ENCODE peak calls at places on chromosome 1, in ten cellular contexts. P is tibial artery, I is A549, X is OCI-LY7, W is fibroblast of pulmonary artery, G is GM12865, J is left ventricle myocardium inferior, D is colonic mucosa, Y is stomach, K is neural progenitor cell. F is an unnamed sample.

GRCh38 chr1:234607091-234608025 is 2.6 kb downstream of the IRF2BP2 start:
- DNase-seq in P (no peak), I (peak; percentile 70), X (no peak), W (peak; percentile 70), G (peak; percentile 50), J (peak; percentile 33), D (no peak), Y (peak; percentile 38), K (peak; percentile 86), F (peak; percentile 44)

GRCh38 chr1:241423541-241424479 is 66.8 kb upstream of the RGS7 start:
- DNase-seq in P (no peak), I (no peak), X (no peak), W (peak; percentile 3), G (peak; percentile 37), J (no peak), D (no peak), Y (peak; percentile 63), K (peak; percentile 69), F (peak; percentile 84)

GRCh38 chr1:47332779-47333577 is 612 bp upstream of the CMPK1 start:
- DNase-seq in P (no peak), I (no peak), X (no peak), W (no peak), G (no peak), J (no peak), D (no peak), Y (no peak), K (peak; percentile 11), F (no peak)

GRCh38 chr1:30413111-30413440 is 310.3 kb downstream of the MATN1 start:
- DNase-seq in P (no peak), I (no peak), X (no peak), W (no peak), G (no peak), J (no peak), D (no peak), Y (peak; percentile 2), K (no peak), F (no peak)

GRCh38 chr1:58805716-58806571 is 22.1 kb upstream of the JUN start:
- DNase-seq in P (no peak), I (no peak), X (peak; percentile 59), W (no peak), G (peak; percentile 84), J (no peak), D (peak; percentile 56), Y (no peak), K (no peak), F (no peak)

GRCh38 chr1:185699874-185700273 is 34.3 kb upstream of the HMCN1 start:
- DNase-seq in P (no peak), I (no peak), X (no peak), W (no peak), G (no peak), J (no peak), D (no peak), Y (no peak), K (no peak), F (no peak)

GRCh38 chr1:27192039-27192529 is 37.2 kb upstream of the SLC9A1 start:
- DNase-seq in P (no peak), I (peak; percentile 88), X (no peak), W (no peak), G (no peak), J (no peak), D (peak; percentile 80), Y (peak; percentile 40), K (no peak), F (peak; percentile 39)

GRCh38 chr1:216722841-216723240 is 388 bp downstream of the ESRRG start:
- DNase-seq in P (no peak), I (no peak), X (no peak), W (no peak), G (no peak), J (no peak), D (peak; percentile 18), Y (no peak), K (peak; percentile 55), F (no peak)

GRCh38 chr1:203627819-203628184 is 1.2 kb downstream of the ATP2B4 start:
- DNase-seq in P (peak; percentile 51), I (no peak), X (peak; percentile 35), W (no peak), G (no peak), J (peak; percentile 29), D (peak; percentile 58), Y (peak; percentile 37), K (peak; percentile 34), F (peak; percentile 56)

GRCh38 chr1:203626910-203627246 is 246 bp downstream of the ATP2B4 start:
- DNase-seq in P (peak; percentile 58), I (no peak), X (no peak), W (no peak), G (no peak), J (no peak), D (no peak), Y (no peak), K (no peak), F (no peak)

GRCh38 chr1:203624341-203624712 is 2.3 kb upstream of the ATP2B4 start:
- DNase-seq in P (no peak), I (no peak), X (no peak), W (no peak), G (no peak), J (no peak), D (peak; percentile 28), Y (no peak), K (no peak), F (no peak)

GRCh38 chr1:203628185-203628996 is 1.8 kb downstream of the ATP2B4 start:
- DNase-seq in P (peak; percentile 68), I (no peak), X (no peak), W (peak; percentile 67), G (no peak), J (peak; percentile 30), D (peak; percentile 35), Y (no peak), K (peak; percentile 89), F (peak; percentile 43)

DNA sequence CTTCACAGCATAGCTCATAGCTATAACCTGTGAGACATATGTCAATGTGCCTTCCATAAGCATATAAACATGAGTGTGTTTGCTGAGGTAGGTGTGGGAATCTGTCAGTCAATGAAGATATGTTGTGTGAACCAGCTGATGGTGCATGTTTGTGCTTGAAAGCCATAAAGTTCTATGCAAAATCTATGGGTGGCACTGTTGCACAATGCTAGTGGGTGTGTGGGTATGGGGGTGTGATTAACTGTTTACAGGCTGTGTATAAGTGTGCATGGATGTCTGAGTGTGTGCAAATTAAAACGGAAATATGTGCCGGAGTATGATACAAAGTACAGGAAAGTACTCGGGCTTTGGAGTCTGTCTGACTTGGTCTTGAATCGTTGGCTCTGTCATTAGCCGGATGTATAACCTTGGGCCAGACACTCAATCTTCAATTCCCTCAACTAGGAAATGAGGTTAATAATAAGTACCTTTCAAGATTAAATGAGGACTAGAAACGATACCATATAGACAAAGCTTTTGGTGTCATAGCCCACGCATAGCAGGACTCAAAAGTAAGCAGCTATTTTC is 926 bp upstream of the ATP2B4 start:
- DNase-seq in P (no peak), I (peak; percentile 58), X (peak; percentile 77), W (peak; percentile 59), G (peak; percentile 62), J (no peak), D (peak; percentile 81), Y (no peak), K (no peak), F (peak; percentile 65)
- TF ChIP-seq CTCF in P (no peak), I (peak; percentile 42), X (peak; percentile 78), W (peak; percentile 4), G (peak; percentile 38), J (peak; percentile 60), D (peak; percentile 20), Y (no peak), K (no peak), F (peak; percentile 13)

DNA sequence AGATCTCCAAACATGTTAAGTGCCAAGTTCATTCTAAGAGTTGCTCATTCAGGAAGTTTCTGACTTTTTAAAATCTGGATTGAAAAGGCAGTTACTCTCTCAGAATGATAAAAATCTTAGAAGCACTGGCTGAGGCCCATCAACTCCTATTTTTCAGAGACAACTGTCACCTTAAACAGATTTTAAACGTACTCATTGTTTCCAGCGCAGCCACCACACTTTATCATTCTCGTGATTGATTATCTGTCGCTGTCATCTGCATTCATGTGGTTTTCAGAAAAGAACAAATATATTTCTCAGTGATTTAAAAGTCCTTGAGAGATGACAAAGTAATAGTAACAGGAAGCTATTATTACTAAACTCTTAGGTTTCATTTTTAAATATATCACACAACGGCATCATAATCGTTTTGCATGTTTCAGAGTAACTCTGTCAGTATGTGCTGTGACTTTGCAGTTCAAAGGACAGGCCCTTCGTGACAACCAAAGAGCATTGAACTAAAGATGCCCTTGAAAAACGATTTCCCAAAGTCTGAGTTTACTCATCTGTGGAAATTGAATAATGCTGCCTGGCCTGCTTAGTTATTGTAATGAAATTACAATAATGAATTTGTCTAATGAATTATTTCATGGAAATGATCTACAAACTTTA is 14.9 kb upstream of the KCNK1 start:
- DNase-seq in P (no peak), I (no peak), X (no peak), W (peak; percentile 2), G (peak; percentile 91), J (no peak), D (no peak), Y (no peak), K (no peak), F (no peak)
- H3K4me3 ChIP-seq in P (no peak overlapping the region), I (no peak overlapping the region), X (no peak overlapping the region), W (no peak overlapping the region), G (peak overlapping the region; percentile 28), J (no peak overlapping the region), D (no peak overlapping the region), Y (no peak overlapping the region), K (no peak overlapping the region), F (no peak overlapping the region)

DNA sequence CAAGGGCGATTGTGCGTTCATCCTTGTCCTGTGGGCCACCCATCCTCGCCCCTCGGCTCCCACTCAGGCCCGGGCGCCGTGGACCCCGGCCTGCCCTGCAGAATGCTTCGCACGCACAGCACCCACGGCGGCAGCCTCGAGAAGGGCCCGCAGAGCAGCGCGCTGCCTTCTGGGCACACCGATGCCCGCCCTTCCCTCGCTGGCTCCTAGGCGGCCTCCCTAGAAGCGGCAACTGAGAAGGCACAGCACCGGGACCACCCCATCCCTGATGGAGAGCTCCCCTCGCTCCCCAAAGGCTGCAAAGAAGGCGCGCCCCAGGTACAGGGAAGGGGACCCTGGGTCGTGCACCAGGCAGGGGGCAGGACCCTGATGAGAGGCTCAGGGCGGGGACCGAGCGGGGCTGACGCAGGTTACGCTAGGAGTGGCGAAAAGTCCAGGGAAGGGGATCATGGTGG is 974 bp downstream of the CAPZB start:
- DNase-seq in P (peak; percentile 28), I (no peak), X (no peak), W (no peak), G (no peak), J (no peak), D (no peak), Y (no peak), K (peak; percentile 49), F (no peak)
- TF ChIP-seq CTCF in P (no peak), I (no peak), X (no peak), W (no peak), G (no peak), J (no peak), D (no peak), Y (no peak), K (no peak), F (no peak)

GRCh38 chr1:31548518-31548898 is 27.8 kb upstream of the TINAGL1 start:
- DNase-seq in P (no peak), I (no peak), X (no peak), W (no peak), G (no peak), J (no peak), D (no peak), Y (no peak), K (no peak), F (peak; percentile 59)

GRCh38 chr1:31552489-31552888 is 23.8 kb upstream of the TINAGL1 start:
- DNase-seq in P (no peak), I (no peak), X (no peak), W (no peak), G (no peak), J (no peak), D (no peak), Y (no peak), K (no peak), F (no peak)

GRCh38 chr1:31548899-31549806 is 27.2 kb upstream of the TINAGL1 start:
- DNase-seq in P (peak; percentile 88), I (peak; percentile 84), X (peak; percentile 87), W (peak; percentile 91), G (peak; percentile 91), J (peak; percentile 77), D (peak; percentile 97), Y (peak; percentile 95), K (peak; percentile 87), F (peak; percentile 84)

GRCh38 chr1:31551206-31551605 is 25.1 kb upstream of the TINAGL1 start:
- DNase-seq in P (no peak), I (no peak), X (no peak), W (peak; percentile 33), G (no peak), J (no peak), D (no peak), Y (no peak), K (no peak), F (no peak)

DNA sequence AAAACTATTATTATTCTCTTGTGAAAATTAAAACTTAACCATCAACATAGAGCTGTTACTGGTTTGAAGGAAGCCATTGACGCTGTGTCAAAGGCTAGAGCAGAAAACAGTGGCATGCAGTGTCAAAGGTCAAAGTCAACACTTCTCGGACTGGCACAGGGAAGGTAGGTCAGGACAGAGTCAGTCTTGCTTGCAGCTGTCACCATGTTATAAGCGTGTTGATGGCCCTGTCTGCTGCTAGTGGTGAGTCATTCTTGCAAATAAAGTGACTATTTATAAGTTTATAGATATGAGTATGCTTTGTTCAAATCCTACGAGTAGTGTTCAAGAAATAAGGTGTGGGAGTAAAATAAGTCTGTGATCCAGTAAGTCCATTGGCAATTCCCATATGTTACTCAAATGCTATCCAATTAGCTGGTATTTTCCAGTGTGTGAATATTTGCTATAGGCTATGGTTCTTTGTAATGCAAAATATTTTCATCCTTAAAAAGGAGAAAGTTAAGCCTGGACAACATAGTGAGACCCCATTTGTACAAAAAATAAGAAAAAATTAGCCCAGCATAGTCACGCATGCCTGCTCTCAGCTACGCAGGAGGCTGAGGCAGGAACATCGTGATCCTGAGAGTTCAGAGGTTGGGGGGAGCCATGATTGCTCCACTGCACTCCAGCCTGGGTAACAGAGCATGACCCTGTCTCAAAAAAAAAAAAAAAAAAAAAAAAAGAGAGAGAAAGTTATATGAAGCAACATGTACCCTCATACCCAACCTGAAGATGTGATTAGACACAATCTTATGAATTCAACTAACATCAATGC is 26.3 kb upstream of the TINAGL1 start:
- DNase-seq in P (no peak), I (no peak), X (no peak), W (no peak), G (peak; percentile 69), J (no peak), D (peak; percentile 62), Y (no peak), K (no peak), F (peak; percentile 17)
- H3K4me3 ChIP-seq in P (no peak overlapping the region), I (peak overlapping the region; percentile 45), X (no peak overlapping the region), W (no peak overlapping the region), G (peak overlapping the region; percentile 24), J (peak overlapping the region; percentile 41), D (no peak overlapping the region), Y (no peak overlapping the region), K (peak overlapping the region; percentile 41), F (no peak overlapping the region)

F was measured in fibroblast of mammary gland.